ENCODE peak calls at places on chromosomes 6 and 20, in seven cellular contexts. One of them, this sample, is unnamed.

GRCh38 chr20:8299921-8300320 is 167.9 kb downstream of the PLCB1 start:
- DNase-seq in progenitor cell of endocrine pancreas: no peak
- DNase-seq in NCI-H748 treated with DMSO at 0.1 percent for 48 hours: no peak
- DNase-seq in activated CD4-positive, alpha-beta memory T cell treated with anti-CD3 and anti-CD28 coated beads for 36 hours: no peak
- DNase-seq in EH: peak; percentile 70
- DNase-seq in dermis blood vessel endothelial cell: no peak
- DNase-seq in HS-27A: peak; percentile 9
- DNase-seq in this sample: no peak

GRCh38 chr6:111210074-111210729 is 122.9 kb downstream of the SLC16A10 start:
- DNase-seq in progenitor cell of endocrine pancreas: no peak
- DNase-seq in NCI-H748 treated with DMSO at 0.1 percent for 48 hours: peak; percentile 71
- DNase-seq in dermis blood vessel endothelial cell: peak; percentile 72
- DNase-seq in EH: peak; percentile 67
- DNase-seq in activated CD4-positive, alpha-beta memory T cell treated with anti-CD3 and anti-CD28 coated beads for 36 hours: peak; percentile 11
- DNase-seq in HS-27A: peak; percentile 38
- DNase-seq in this sample: no peak

GRCh38 chr6:82138075-82138791 is 109.3 kb downstream of the IBTK start:
- DNase-seq in dermis blood vessel endothelial cell: no peak
- DNase-seq in NCI-H748 treated with DMSO at 0.1 percent for 48 hours: no peak
- DNase-seq in HS-27A: no peak
- DNase-seq in activated CD4-positive, alpha-beta memory T cell treated with anti-CD3 and anti-CD28 coated beads for 36 hours: no peak
- DNase-seq in progenitor cell of endocrine pancreas: no peak
- DNase-seq in EH: no peak
- DNase-seq in this sample: no peak

GRCh38 chr20:12737900-12738299 is 270.9 kb upstream of the SPTLC3 start:
- DNase-seq in EH: no peak
- DNase-seq in activated CD4-positive, alpha-beta memory T cell treated with anti-CD3 and anti-CD28 coated beads for 36 hours: no peak
- DNase-seq in HS-27A: no peak
- DNase-seq in dermis blood vessel endothelial cell: no peak
- DNase-seq in progenitor cell of endocrine pancreas: no peak
- DNase-seq in NCI-H748 treated with DMSO at 0.1 percent for 48 hours: no peak
- DNase-seq in this sample: no peak

GRCh38 chr20:32199006-32199405 is 8.5 kb downstream of the PLAGL2 start:
- DNase-seq in activated CD4-positive, alpha-beta memory T cell treated with anti-CD3 and anti-CD28 coated beads for 36 hours: no peak
- DNase-seq in progenitor cell of endocrine pancreas: no peak
- DNase-seq in EH: no peak
- DNase-seq in dermis blood vessel endothelial cell: no peak
- DNase-seq in HS-27A: no peak
- DNase-seq in NCI-H748 treated with DMSO at 0.1 percent for 48 hours: no peak
- DNase-seq in this sample: no peak

GRCh38 chr6:104943781-104944180 is 13.1 kb upstream of the LIN28B start:
- DNase-seq in activated CD4-positive, alpha-beta memory T cell treated with anti-CD3 and anti-CD28 coated beads for 36 hours: no peak
- DNase-seq in NCI-H748 treated with DMSO at 0.1 percent for 48 hours: no peak
- DNase-seq in HS-27A: no peak
- DNase-seq in progenitor cell of endocrine pancreas: no peak
- DNase-seq in EH: peak; percentile 38
- DNase-seq in dermis blood vessel endothelial cell: peak; percentile 48
- DNase-seq in this sample: no peak

GRCh38 chr6:106223300-106223930 is 102.1 kb downstream of the ATG5 start:
- DNase-seq in EH: peak; percentile 78
- DNase-seq in activated CD4-positive, alpha-beta memory T cell treated with anti-CD3 and anti-CD28 coated beads for 36 hours: peak; percentile 75
- DNase-seq in dermis blood vessel endothelial cell: peak; percentile 86
- DNase-seq in NCI-H748 treated with DMSO at 0.1 percent for 48 hours: peak; percentile 47
- DNase-seq in HS-27A: no peak
- DNase-seq in progenitor cell of endocrine pancreas: peak; percentile 17
- DNase-seq in this sample: peak; percentile 27

GRCh38 chr6:131163886-131164285 is 28.6 kb downstream of the AKAP7 start:
- DNase-seq in EH: peak; percentile 20
- DNase-seq in activated CD4-positive, alpha-beta memory T cell treated with anti-CD3 and anti-CD28 coated beads for 36 hours: no peak
- DNase-seq in dermis blood vessel endothelial cell: no peak
- DNase-seq in progenitor cell of endocrine pancreas: no peak
- DNase-seq in NCI-H748 treated with DMSO at 0.1 percent for 48 hours: no peak
- DNase-seq in HS-27A: no peak
- DNase-seq in this sample: no peak

GRCh38 chr20:31841928-31842327 is 3.5 kb downstream of the FOXS1 start:
- DNase-seq in dermis blood vessel endothelial cell: peak; percentile 69
- DNase-seq in EH: peak; percentile 75
- DNase-seq in activated CD4-positive, alpha-beta memory T cell treated with anti-CD3 and anti-CD28 coated beads for 36 hours: no peak
- DNase-seq in HS-27A: peak; percentile 88
- DNase-seq in NCI-H748 treated with DMSO at 0.1 percent for 48 hours: no peak
- DNase-seq in progenitor cell of endocrine pancreas: no peak
- DNase-seq in this sample: no peak